ENCODE peak calls at places on chromosomes 2 and 18, in six cellular contexts. U is Calu3; D is T47D; Y is NCI-H774; X is iris pigment epithelial cell; V is effector CD4-positive, alpha-beta T cell. M is an unnamed sample.

GRCh38 chr2:96923810-96924774 is 54.2 kb upstream of the SEMA4C start:
- DNase-seq in Y (no peak), X (no peak), V (peak; percentile 5), D (no peak), U (no peak), M (no peak)

GRCh38 chr2:147910990-147911473 is 66.2 kb downstream of the ACVR2A start:
- DNase-seq in X (peak; percentile 71), Y (peak; percentile 34), V (peak; percentile 41), D (peak; percentile 60), U (peak; percentile 43), M (peak; percentile 58)

GRCh38 chr2:142892715-142893114 is 15.3 kb downstream of the KYNU start:
- DNase-seq in Y (no peak), D (no peak), V (no peak), X (no peak), U (no peak), M (no peak)

GRCh38 chr18:13548944-13549878 is 177.1 kb downstream of the FAM210A start:
- DNase-seq in D (no peak), X (no peak), V (no peak), Y (no peak), U (no peak), M (peak; percentile 78)

GRCh38 chr2:120740765-120741513 is 5.3 kb downstream of the GLI2 start:
- DNase-seq in U (no peak), X (no peak), Y (no peak), V (no peak), D (no peak), M (no peak)

GRCh38 chr2:207337234-207338219 is 171.8 kb upstream of the KLF7 start:
- DNase-seq in U (no peak), Y (no peak), D (no peak), V (no peak), X (peak; percentile 84), M (no peak)

GRCh38 chr2:232525796-232526195 is at the start of gene CHRND:
- DNase-seq in V (no peak), D (no peak), U (no peak), X (no peak), Y (no peak), M (no peak)

GRCh38 chr18:24006731-24007308 is 7.7 kb upstream of the TTC39C start:
- DNase-seq in X (peak; percentile 31), U (no peak), V (no peak), Y (no peak), D (no peak), M (no peak)

GRCh38 chr18:36162981-36163380 is 24.3 kb upstream of the MOCOS start:
- DNase-seq in U (no peak), D (no peak), V (no peak), Y (no peak), X (no peak), M (no peak)

GRCh38 chr2:3208179-3208578 is 169.4 kb downstream of the EIPR1 start:
- DNase-seq in X (no peak), Y (no peak), V (no peak), D (no peak), U (no peak), M (no peak)

GRCh38 chr18:1062592-1062991 is 157.9 kb downstream of the ADCYAP1 start:
- DNase-seq in D (no peak), Y (no peak), U (no peak), V (no peak), X (no peak), M (no peak)

GRCh38 chr18:9475643-9476580 is 599 bp downstream of the RALBP1 start:
- DNase-seq in V (peak; percentile 43), D (peak; percentile 12), U (no peak), X (peak; percentile 49), Y (peak; percentile 61), M (no peak)

GRCh38 chr18:6022089-6022444 is 126.7 kb upstream of the TMEM200C start:
- DNase-seq in V (no peak), Y (no peak), U (no peak), X (peak; percentile 42), D (no peak), M (no peak)

GRCh38 chr2:176149484-176150337 is 1.6 kb upstream of the HOXD4 start:
- DNase-seq in X (no peak), D (no peak), V (no peak), U (no peak), Y (no peak), M (no peak)

GRCh38 chr2:43217228-43218220 is 8.9 kb downstream of the ZFP36L2 start:
- DNase-seq in U (no peak), X (no peak), D (no peak), Y (no peak), V (no peak), M (peak; percentile 61)

GRCh38 chr2:8414946-8415869 is 266.6 kb upstream of the ID2 start:
- DNase-seq in Y (no peak), V (no peak), U (no peak), D (no peak), X (no peak), M (no peak)

GRCh38 chr2:119308793-119309330 is 57.8 kb downstream of the C2orf76 start:
- DNase-seq in D (no peak), U (no peak), X (no peak), V (no peak), Y (no peak), M (no peak)

GRCh38 chr2:181178130-181178529 is 197.7 kb downstream of the UBE2E3 start:
- DNase-seq in V (no peak), U (no peak), Y (no peak), D (no peak), X (no peak), M (no peak)

M was measured in COR-L47.